ENCODE peak calls at places on chromosomes 6 and 20, in seven cellular contexts. I is CD4-positive, CD25-positive, alpha-beta regulatory T cell; G is AG09319; W is IMR-90; X is HS-5; V is activated CD4-positive, CD25-positive, alpha-beta regulatory T cell; E is iris pigment epithelial cell. T is an unnamed sample.

GRCh38 chr6:53956068-53956711 is 155.1 kb upstream of the MLIP start:
- DNase-seq in I (no peak), G (peak), W (peak), X (no peak), V (no peak), E (peak), T (peak)

GRCh38 chr6:168171673-168172352 is 92.8 kb upstream of the FRMD1 start:
- DNase-seq in I (no peak), G (no peak), W (no peak), X (no peak), V (no peak), E (no peak), T (no peak)

GRCh38 chr6:136134751-136135150 is 115.4 kb downstream of the MTFR2 start:
- DNase-seq in I (no peak), G (no peak), W (no peak), X (no peak), V (no peak), E (no peak), T (no peak)

GRCh38 chr20:10855031-10855430 is 181.2 kb upstream of the JAG1 start:
- DNase-seq in I (no peak), G (no peak), W (no peak), X (no peak), V (no peak), E (peak), T (no peak)

GRCh38 chr20:18252597-18253451 is 35.5 kb upstream of the ZNF133 start:
- DNase-seq in I (no peak), G (no peak), W (no peak), X (no peak), V (no peak), E (no peak), T (no peak)

GRCh38 chr6:7996538-7997225 is 67.5 kb downstream of the BLOC1S5 start:
- DNase-seq in I (no peak), G (no peak), W (peak), X (no peak), V (no peak), E (peak), T (no peak)

GRCh38 chr20:44231713-44232468 is 15.2 kb upstream of the GDAP1L1 start:
- DNase-seq in I (no peak), G (no peak), W (no peak), X (no peak), V (no peak), E (no peak), T (no peak)

GRCh38 chr6:30135757-30136156 is at the start of gene TRIM40:
- DNase-seq in I (no peak), G (no peak), W (no peak), X (no peak), V (no peak), E (no peak), T (no peak)

GRCh38 chr20:56417911-56418310 is 5.9 kb downstream of the CASS4 start:
- DNase-seq in I (no peak), G (no peak), W (peak), X (no peak), V (no peak), E (peak), T (no peak)

GRCh38 chr20:33606114-33606771 is 55.9 kb upstream of the C20orf144 start:
- DNase-seq in I (no peak), G (no peak), W (no peak), X (no peak), V (no peak), E (no peak), T (no peak)

GRCh38 chr6:152087096-152087495 is 279.6 kb downstream of the ESR1 start:
- DNase-seq in I (no peak), G (no peak), W (peak), X (no peak), V (no peak), E (no peak), T (peak)

GRCh38 chr20:36824142-36824940 is 50.8 kb upstream of the DSN1 start:
- DNase-seq in I (no peak), G (no peak), W (peak), X (no peak), V (no peak), E (no peak), T (no peak)

GRCh38 chr6:5279891-5280338 is 18.6 kb downstream of the FARS2 start:
- DNase-seq in I (peak), G (no peak), W (peak), X (no peak), V (no peak), E (no peak), T (no peak)

GRCh38 chr6:94270040-94270689 is 850.8 kb upstream of the EPHA7 start:
- DNase-seq in I (no peak), G (no peak), W (no peak), X (no peak), V (no peak), E (no peak), T (no peak)

GRCh38 chr6:127403636-127404035 is 55.6 kb downstream of the KIAA0408 start:
- DNase-seq in I (no peak), G (no peak), W (no peak), X (no peak), V (no peak), E (no peak), T (no peak)

GRCh38 chr6:102680413-102680812 is 1286.9 kb downstream of the GRIK2 start:
- DNase-seq in I (no peak), G (no peak), W (no peak), X (no peak), V (no peak), E (no peak), T (no peak)

GRCh38 chr6:13273931-13274706 is 54.2 kb downstream of the TBC1D7 start:
- DNase-seq in I (peak), G (no peak), W (no peak), X (no peak), V (no peak), E (no peak), T (no peak)

GRCh38 chr6:44966449-44967091 is 361.6 kb upstream of the RUNX2 start:
- DNase-seq in I (no peak), G (no peak), W (peak), X (peak), V (no peak), E (peak), T (peak)

GRCh38 chr20:432677-433299 is 24.7 kb downstream of the RBCK1 start:
- DNase-seq in I (no peak), G (no peak), W (no peak), X (no peak), V (no peak), E (no peak), T (no peak)

GRCh38 chr6:165817148-165817547 is 154.1 kb upstream of the PDE10A start:
- DNase-seq in I (no peak), G (no peak), W (no peak), X (no peak), V (no peak), E (no peak), T (no peak)

GRCh38 chr6:140546640-140547039 is 1172.2 kb upstream of the CITED2 start:
- DNase-seq in I (no peak), G (no peak), W (peak), X (peak), V (no peak), E (peak), T (peak)

GRCh38 chr6:149445573-149445972 is 39.2 kb downstream of the ZC3H12D start:
- DNase-seq in I (no peak), G (no peak), W (no peak), X (no peak), V (no peak), E (no peak), T (peak)

GRCh38 chr20:19779634-19780033 is 21.6 kb downstream of the RIN2 start:
- DNase-seq in I (no peak), G (no peak), W (no peak), X (no peak), V (no peak), E (no peak), T (no peak)

GRCh38 chr20:48722002-48722731 is 105.6 kb downstream of the PREX1 start:
- DNase-seq in I (no peak), G (no peak), W (peak), X (no peak), V (no peak), E (peak), T (no peak)

GRCh38 chr6:1200706-1201105 is 111.2 kb upstream of the FOXQ1 start:
- DNase-seq in I (no peak), G (peak), W (peak), X (no peak), V (no peak), E (peak), T (peak)

T was measured in LHCN-M2.